ENCODE peak calls at places on chromosomes 1 and 21, in nine cellular contexts. L, R, K, X, E, Q, N, W and U are unnamed samples.

GRCh38 chr1:184002071-184002470 is 35.5 kb downstream of the COLGALT2 start:
- DNase-seq in L (peak), R (peak), K (peak), X (peak), E (no peak), Q (no peak), N (peak), W (peak), U (peak)

GRCh38 chr1:154420172-154420571 is 15.0 kb downstream of the IL6R start:
- DNase-seq in L (peak), R (no peak), K (peak), X (peak), E (peak), Q (no peak), N (peak), W (peak), U (peak)

GRCh38 chr21:41895643-41896493 is 16.7 kb upstream of the PRDM15 start:
- DNase-seq in L (no peak), R (no peak), K (peak), X (no peak), E (peak), Q (no peak), N (no peak), W (no peak), U (no peak)

GRCh38 chr1:51487628-51488027 is 31.4 kb downstream of the EPS15 start:
- DNase-seq in L (no peak), R (no peak), K (no peak), X (no peak), E (no peak), Q (no peak), N (no peak), W (no peak), U (no peak)

GRCh38 chr1:189429610-189430009 is 1048.1 kb downstream of the BRINP3 start:
- DNase-seq in L (peak), R (no peak), K (peak), X (peak), E (no peak), Q (no peak), N (peak), W (peak), U (peak)

GRCh38 chr1:67675800-67676199 is 9.2 kb upstream of the GADD45A start:
- DNase-seq in L (no peak), R (no peak), K (no peak), X (peak), E (no peak), Q (no peak), N (no peak), W (no peak), U (no peak)

GRCh38 chr1:43464840-43465693 is 11.3 kb upstream of the HYI start:
- DNase-seq in L (no peak), R (no peak), K (peak), X (no peak), E (no peak), Q (no peak), N (peak), W (no peak), U (peak)

GRCh38 chr1:159957824-159958268 is 3.8 kb upstream of the SLAMF9 start:
- DNase-seq in L (no peak), R (no peak), K (no peak), X (no peak), E (no peak), Q (no peak), N (no peak), W (no peak), U (no peak)

GRCh38 chr1:6634278-6635052 is 9.8 kb downstream of the THAP3 start:
- DNase-seq in L (peak), R (no peak), K (peak), X (peak), E (peak), Q (no peak), N (peak), W (peak), U (peak)

GRCh38 chr1:111864862-111865261 is 109.2 kb downstream of the DDX20 start:
- DNase-seq in L (no peak), R (no peak), K (no peak), X (peak), E (no peak), Q (no peak), N (peak), W (no peak), U (no peak)

GRCh38 chr1:176056312-176056711 is 150.8 kb downstream of the COP1 start:
- DNase-seq in L (no peak), R (no peak), K (no peak), X (no peak), E (no peak), Q (no peak), N (no peak), W (no peak), U (no peak)

GRCh38 chr1:32693455-32694174 is 9.0 kb downstream of the SYNC start:
- DNase-seq in L (no peak), R (no peak), K (no peak), X (no peak), E (no peak), Q (no peak), N (no peak), W (no peak), U (no peak)

GRCh38 chr21:21163904-21164303 is 165.7 kb downstream of the NCAM2 start:
- DNase-seq in L (peak), R (peak), K (peak), X (peak), E (peak), Q (no peak), N (peak), W (peak), U (peak)

GRCh38 chr1:43302226-43302625 is 1.4 kb downstream of the TIE1 start:
- DNase-seq in L (no peak), R (no peak), K (no peak), X (no peak), E (no peak), Q (no peak), N (no peak), W (no peak), U (no peak)

GRCh38 chr21:14072761-14073535 is 137.8 kb downstream of the LIPI start:
- DNase-seq in L (no peak), R (no peak), K (no peak), X (no peak), E (no peak), Q (no peak), N (no peak), W (no peak), U (no peak)

GRCh38 chr1:175209493-175209921 is 16.9 kb upstream of the KIAA0040 start:
- DNase-seq in L (no peak), R (no peak), K (no peak), X (no peak), E (no peak), Q (no peak), N (no peak), W (no peak), U (no peak)

GRCh38 chr1:163361123-163361934 is 39.6 kb downstream of the NUF2 start:
- DNase-seq in L (peak), R (no peak), K (peak), X (peak), E (no peak), Q (no peak), N (peak), W (no peak), U (peak)

GRCh38 chr1:28517649-28517999 is 11.8 kb downstream of the RCC1 start:
- DNase-seq in L (no peak), R (no peak), K (no peak), X (no peak), E (no peak), Q (no peak), N (no peak), W (no peak), U (no peak)

GRCh38 chr1:92754000-92754787 is 30.7 kb downstream of the EVI5 start:
- DNase-seq in L (no peak), R (peak), K (peak), X (peak), E (no peak), Q (no peak), N (peak), W (no peak), U (peak)

GRCh38 chr1:198359024-198359653 is 181.3 kb downstream of the ATP6V1G3 start:
- DNase-seq in L (peak), R (no peak), K (peak), X (peak), E (no peak), Q (no peak), N (peak), W (no peak), U (peak)

GRCh38 chr1:226217273-226217672 is 6.2 kb upstream of the MIXL1 start:
- DNase-seq in L (no peak), R (no peak), K (peak), X (peak), E (no peak), Q (no peak), N (peak), W (no peak), U (peak)

GRCh38 chr1:226223786-226224244 is 351 bp downstream of the MIXL1 start:
- DNase-seq in L (peak), R (no peak), K (no peak), X (peak), E (no peak), Q (no peak), N (peak), W (no peak), U (no peak)

GRCh38 chr1:226223157-226223785 is at the start of gene MIXL1:
- DNase-seq in L (no peak), R (no peak), K (no peak), X (peak), E (no peak), Q (no peak), N (no peak), W (no peak), U (no peak)

GRCh38 chr1:226222686-226223085 is 778 bp upstream of the MIXL1 start:
- DNase-seq in L (no peak), R (no peak), K (no peak), X (no peak), E (no peak), Q (no peak), N (no peak), W (no peak), U (no peak)

DNA sequence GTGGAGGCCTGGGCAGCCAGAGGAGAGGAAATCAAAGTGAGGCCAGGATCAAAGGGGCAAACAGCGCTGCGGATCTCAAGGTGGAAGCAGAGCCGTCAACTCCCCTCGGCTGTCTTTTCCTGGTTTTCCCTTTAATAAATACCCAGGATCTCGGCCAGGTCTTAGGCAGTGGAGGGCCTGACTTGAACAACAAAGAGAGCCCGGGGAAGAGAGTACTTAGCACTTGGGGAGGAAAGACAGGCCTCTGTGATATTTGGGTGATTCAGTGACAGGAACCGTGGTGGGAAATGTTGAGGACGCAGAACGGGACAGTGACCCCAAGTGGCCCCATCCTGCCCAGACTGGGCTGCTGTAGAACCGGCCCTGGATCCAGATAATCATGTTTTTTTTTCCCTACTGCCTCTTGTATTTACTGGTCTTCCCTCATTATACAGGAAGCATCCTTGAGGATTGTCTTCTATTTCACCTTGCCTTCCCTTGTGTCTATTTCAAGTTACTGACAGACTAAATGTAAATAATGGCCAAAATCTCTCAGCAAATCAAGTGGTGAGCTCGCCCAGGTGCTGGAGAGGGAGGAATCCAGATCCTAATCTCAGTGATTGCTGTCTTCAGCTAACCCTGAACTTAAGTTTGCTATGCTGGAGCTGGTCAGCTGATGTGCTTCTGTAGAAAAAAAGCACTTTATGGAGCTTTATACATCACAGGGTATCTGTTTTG is 2.8 kb upstream of the MIXL1 start:
- DNase-seq in L (no peak), R (no peak), K (no peak), X (no peak), E (no peak), Q (no peak), N (no peak), W (no peak), U (no peak)
- TF ChIP-seq CTCF in L (no peak), R (no peak), K (no peak), X (no peak), E (no peak), Q (no peak), N (no peak), W (no peak), U (no peak)

GRCh38 chr21:35039595-35040291 is 9.4 kb downstream of the RUNX1 start:
- DNase-seq in L (no peak), R (no peak), K (no peak), X (no peak), E (no peak), Q (no peak), N (no peak), W (no peak), U (no peak)

GRCh38 chr21:35043549-35043948 is 5.6 kb downstream of the RUNX1 start:
- DNase-seq in L (no peak), R (no peak), K (no peak), X (no peak), E (no peak), Q (no peak), N (no peak), W (no peak), U (no peak)

GRCh38 chr21:35038772-35039145 is 10.3 kb downstream of the RUNX1 start:
- DNase-seq in L (no peak), R (no peak), K (no peak), X (no peak), E (no peak), Q (no peak), N (no peak), W (no peak), U (no peak)

GRCh38 chr21:35044128-35044527 is 5.0 kb downstream of the RUNX1 start:
- DNase-seq in L (no peak), R (no peak), K (no peak), X (no peak), E (no peak), Q (no peak), N (no peak), W (no peak), U (no peak)

GRCh38 chr21:35041122-35041521 is 8.0 kb downstream of the RUNX1 start:
- DNase-seq in L (no peak), R (no peak), K (no peak), X (no peak), E (no peak), Q (no peak), N (no peak), W (no peak), U (no peak)
- H3K4me3 ChIP-seq in L (no peak), R (no peak), K (no peak), X (no peak), E (no peak), Q (no peak), N (no peak), W (no peak), U (no peak)

GRCh38 chr1:238186887-238187574 is 296.3 kb upstream of the ZP4 start:
- DNase-seq in L (no peak), R (no peak), K (no peak), X (no peak), E (no peak), Q (no peak), N (no peak), W (no peak), U (no peak)

GRCh38 chr1:238191161-238191560 is 300.4 kb upstream of the ZP4 start:
- DNase-seq in L (no peak), R (no peak), K (no peak), X (no peak), E (no peak), Q (no peak), N (no peak), W (no peak), U (no peak)

GRCh38 chr1:238187575-238187949 is 296.8 kb upstream of the ZP4 start:
- DNase-seq in L (no peak), R (no peak), K (no peak), X (no peak), E (no peak), Q (no peak), N (no peak), W (no peak), U (no peak)
- TF ChIP-seq CTCF in L (no peak), R (no peak), K (no peak), X (no peak), E (no peak), Q (no peak), N (no peak), W (no peak), U (no peak)

GRCh38 chr1:38476784-38477175 is 382.8 kb downstream of the RRAGC start:
- DNase-seq in L (no peak), R (no peak), K (no peak), X (no peak), E (no peak), Q (no peak), N (no peak), W (no peak), U (no peak)
- H3K4me3 ChIP-seq in L (no peak), R (no peak), K (no peak), X (no peak), E (no peak), Q (no peak), N (no peak), W (no peak), U (no peak)

GRCh38 chr1:24705260-24706073 is 39.8 kb upstream of the CLIC4 start:
- DNase-seq in L (peak), R (no peak), K (peak), X (peak), E (no peak), Q (peak), N (peak), W (peak), U (peak)
- TF ChIP-seq CTCF in L (no peak), R (no peak), K (no peak), X (no peak), E (no peak), Q (no peak), N (no peak), W (no peak), U (no peak)

GRCh38 chr1:231162970-231163830 is 1.3 kb downstream of the TRIM67 start:
- DNase-seq in L (no peak), R (no peak), K (no peak), X (no peak), E (no peak), Q (no peak), N (no peak), W (no peak), U (no peak)
- H3K4me3 ChIP-seq in L (peak), R (peak), K (peak), X (no peak), E (no peak), Q (no peak), N (no peak), W (peak), U (peak)

GRCh38 chr1:204286323-204286714 is 72.5 kb upstream of the GOLT1A start:
- DNase-seq in L (no peak), R (no peak), K (no peak), X (no peak), E (no peak), Q (no peak), N (no peak), W (no peak), U (no peak)

GRCh38 chr1:204285438-204286322 is 71.9 kb upstream of the GOLT1A start:
- DNase-seq in L (no peak), R (no peak), K (no peak), X (no peak), E (no peak), Q (no peak), N (no peak), W (no peak), U (no peak)

GRCh38 chr1:204282801-204283200 is 69.0 kb upstream of the GOLT1A start:
- DNase-seq in L (no peak), R (no peak), K (no peak), X (no peak), E (no peak), Q (no peak), N (no peak), W (no peak), U (no peak)

GRCh38 chr1:204284929-204285328 is 71.1 kb upstream of the GOLT1A start:
- DNase-seq in L (no peak), R (no peak), K (no peak), X (no peak), E (no peak), Q (no peak), N (no peak), W (no peak), U (no peak)

GRCh38 chr1:204283711-204284651 is 70.2 kb upstream of the GOLT1A start:
- DNase-seq in L (no peak), R (no peak), K (no peak), X (no peak), E (no peak), Q (no peak), N (no peak), W (peak), U (no peak)
- TF ChIP-seq CTCF in L (no peak), R (no peak), K (no peak), X (no peak), E (no peak), Q (no peak), N (no peak), W (no peak), U (no peak)

DNA sequence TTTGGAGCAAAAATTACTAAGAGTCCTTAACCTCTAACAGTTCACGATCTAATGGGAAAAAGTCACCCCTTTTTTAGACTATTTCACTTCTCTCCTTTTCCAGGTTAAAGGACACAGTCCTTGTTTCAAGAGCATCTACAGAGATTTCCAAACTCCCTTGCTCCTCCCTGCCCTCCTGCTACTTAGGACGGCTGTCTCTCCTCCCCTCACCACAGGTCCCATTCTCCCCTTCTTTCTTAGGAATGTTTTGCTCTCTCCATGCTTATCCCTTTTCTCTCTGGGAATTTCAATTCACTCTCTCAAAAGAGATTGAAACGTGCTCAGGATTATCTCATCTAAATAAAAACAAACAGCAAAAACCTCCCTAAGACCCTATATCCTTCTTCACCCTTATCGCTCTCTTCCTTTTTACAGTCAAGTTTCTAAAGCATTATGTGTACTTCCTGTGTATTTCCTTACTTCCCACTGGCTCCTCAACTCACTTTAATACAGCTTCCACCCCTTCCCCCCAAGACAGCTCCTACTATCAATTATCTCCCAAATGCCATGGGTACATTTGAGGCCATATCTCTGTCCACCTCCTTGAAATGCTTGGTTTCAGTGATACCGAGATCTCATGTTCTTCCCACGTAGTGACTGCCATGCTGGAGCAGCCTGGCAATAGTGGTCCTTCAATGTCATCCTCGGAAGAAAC is 43.2 kb upstream of the ZNF281 start:
- DNase-seq in L (no peak), R (no peak), K (no peak), X (peak), E (no peak), Q (no peak), N (no peak), W (no peak), U (no peak)
- H3K4me3 ChIP-seq in L (no peak), R (no peak), K (no peak), X (no peak), E (no peak), Q (no peak), N (no peak), W (no peak), U (no peak)

GRCh38 chr1:117114816-117115215 is 6.7 kb downstream of the TRIM45 start:
- DNase-seq in L (no peak), R (no peak), K (no peak), X (no peak), E (no peak), Q (no peak), N (no peak), W (no peak), U (no peak)
- TF ChIP-seq CTCF in L (no peak), R (no peak), K (no peak), X (no peak), E (no peak), Q (no peak), N (no peak), W (no peak), U (no peak)